ENCODE peak calls at places on chromosome X, in four cellular contexts. One of them, this sample, is unnamed.

GRCh38 chrX:43707812-43708548 is 51.9 kb downstream of the MAOA start:
- DNase-seq in SW 1271: no peak
- DNase-seq in NCI-H187 treated with DMSO at 0.1 percent for 48 hours: no peak
- DNase-seq in anterior cingulate cortex: no peak
- DNase-seq in this sample: no peak

GRCh38 chrX:101347859-101348451 is 587 bp downstream of the TIMM8A start:
- DNase-seq in anterior cingulate cortex: no peak
- DNase-seq in SW 1271: no peak
- DNase-seq in NCI-H187 treated with DMSO at 0.1 percent for 48 hours: no peak
- DNase-seq in this sample: no peak

GRCh38 chrX:19874391-19875050 is 12.9 kb downstream of the SH3KBP1 start:
- DNase-seq in NCI-H187 treated with DMSO at 0.1 percent for 48 hours: no peak
- DNase-seq in anterior cingulate cortex: no peak
- DNase-seq in SW 1271: no peak
- DNase-seq in this sample: no peak

GRCh38 chrX:154022108-154022507 is 2.4 kb upstream of the IRAK1 start:
- DNase-seq in NCI-H187 treated with DMSO at 0.1 percent for 48 hours: no peak
- DNase-seq in SW 1271: no peak
- DNase-seq in anterior cingulate cortex: no peak
- DNase-seq in this sample: no peak

GRCh38 chrX:38800981-38801845 is at the start of gene MID1IP1:
- DNase-seq in SW 1271: no peak
- DNase-seq in NCI-H187 treated with DMSO at 0.1 percent for 48 hours: no peak
- DNase-seq in anterior cingulate cortex: peak; percentile 88
- DNase-seq in this sample: peak; percentile 79

GRCh38 chrX:16788477-16788876 is 2.2 kb downstream of the TXLNG start:
- DNase-seq in SW 1271: no peak
- DNase-seq in anterior cingulate cortex: no peak
- DNase-seq in NCI-H187 treated with DMSO at 0.1 percent for 48 hours: no peak
- DNase-seq in this sample: no peak

GRCh38 chrX:155888139-155888538 is 7.0 kb downstream of the VAMP7 start:
- DNase-seq in anterior cingulate cortex: no peak
- DNase-seq in NCI-H187 treated with DMSO at 0.1 percent for 48 hours: no peak
- DNase-seq in SW 1271: peak; percentile 68
- DNase-seq in this sample: no peak

GRCh38 chrX:80808160-80808735 is 1.4 kb downstream of the BRWD3 start:
- DNase-seq in anterior cingulate cortex: peak; percentile 71
- DNase-seq in NCI-H187 treated with DMSO at 0.1 percent for 48 hours: peak; percentile 28
- DNase-seq in SW 1271: peak; percentile 31
- DNase-seq in this sample: peak; percentile 52

GRCh38 chrX:150968862-150969720 is 14.0 kb upstream of the HMGB3 start:
- DNase-seq in SW 1271: no peak
- DNase-seq in NCI-H187 treated with DMSO at 0.1 percent for 48 hours: no peak
- DNase-seq in anterior cingulate cortex: no peak
- DNase-seq in this sample: no peak

GRCh38 chrX:136318895-136319597 is 18.3 kb downstream of the ADGRG4 start:
- DNase-seq in anterior cingulate cortex: no peak
- DNase-seq in SW 1271: no peak
- DNase-seq in NCI-H187 treated with DMSO at 0.1 percent for 48 hours: no peak
- DNase-seq in this sample: no peak

GRCh38 chrX:149682956-149683947 is 28.6 kb upstream of the MAGEA11 start:
- DNase-seq in anterior cingulate cortex: no peak
- DNase-seq in SW 1271: no peak
- DNase-seq in NCI-H187 treated with DMSO at 0.1 percent for 48 hours: no peak
- DNase-seq in this sample: no peak

GRCh38 chrX:149493567-149494562 is 11.2 kb downstream of the IDS start:
- DNase-seq in anterior cingulate cortex: no peak
- DNase-seq in SW 1271: peak; percentile 4
- DNase-seq in NCI-H187 treated with DMSO at 0.1 percent for 48 hours: no peak
- DNase-seq in this sample: no peak

GRCh38 chrX:53280703-53281320 is 572 bp downstream of the IQSEC2 start:
- DNase-seq in SW 1271: no peak
- DNase-seq in NCI-H187 treated with DMSO at 0.1 percent for 48 hours: no peak
- DNase-seq in anterior cingulate cortex: no peak
- DNase-seq in this sample: no peak

GRCh38 chrX:9825966-9826365 is 39.7 kb downstream of the SHROOM2 start:
- DNase-seq in NCI-H187 treated with DMSO at 0.1 percent for 48 hours: no peak
- DNase-seq in SW 1271: no peak
- DNase-seq in anterior cingulate cortex: no peak
- DNase-seq in this sample: no peak

GRCh38 chrX:50812995-50813842 is 775 bp downstream of the SHROOM4 start:
- DNase-seq in SW 1271: no peak
- DNase-seq in anterior cingulate cortex: no peak
- DNase-seq in NCI-H187 treated with DMSO at 0.1 percent for 48 hours: no peak
- DNase-seq in this sample: no peak

GRCh38 chrX:115322375-115322774 is 32.9 kb downstream of the LUZP4 start:
- DNase-seq in SW 1271: no peak
- DNase-seq in NCI-H187 treated with DMSO at 0.1 percent for 48 hours: no peak
- DNase-seq in anterior cingulate cortex: no peak
- DNase-seq in this sample: no peak

GRCh38 chrX:8043546-8043945 is 116.3 kb upstream of the PNPLA4 start:
- DNase-seq in anterior cingulate cortex: no peak
- DNase-seq in NCI-H187 treated with DMSO at 0.1 percent for 48 hours: no peak
- DNase-seq in SW 1271: no peak
- DNase-seq in this sample: no peak

GRCh38 chrX:51336584-51336983 is 4.0 kb downstream of the NUDT10 start:
- DNase-seq in anterior cingulate cortex: no peak
- DNase-seq in SW 1271: peak; percentile 1
- DNase-seq in NCI-H187 treated with DMSO at 0.1 percent for 48 hours: no peak
- DNase-seq in this sample: no peak

GRCh38 chrX:37912286-37912685 is 64.9 kb upstream of the DYNLT3 start:
- DNase-seq in SW 1271: no peak
- DNase-seq in NCI-H187 treated with DMSO at 0.1 percent for 48 hours: no peak
- DNase-seq in anterior cingulate cortex: no peak
- DNase-seq in this sample: no peak

GRCh38 chrX:14359316-14359715 is 170.0 kb upstream of the GLRA2 start:
- DNase-seq in NCI-H187 treated with DMSO at 0.1 percent for 48 hours: no peak
- DNase-seq in anterior cingulate cortex: no peak
- DNase-seq in SW 1271: no peak
- DNase-seq in this sample: no peak

GRCh38 chrX:153571159-153571908 is 27.6 kb downstream of the CCNQ start:
- DNase-seq in anterior cingulate cortex: no peak
- DNase-seq in NCI-H187 treated with DMSO at 0.1 percent for 48 hours: no peak
- DNase-seq in SW 1271: no peak
- DNase-seq in this sample: no peak

GRCh38 chrX:446243-446642 is 59.5 kb upstream of the PPP2R3B start:
- DNase-seq in SW 1271: no peak
- DNase-seq in NCI-H187 treated with DMSO at 0.1 percent for 48 hours: no peak
- DNase-seq in anterior cingulate cortex: no peak
- DNase-seq in this sample: no peak

GRCh38 chrX:153719238-153719637 is 4.9 kb downstream of the BCAP31 start:
- DNase-seq in NCI-H187 treated with DMSO at 0.1 percent for 48 hours: no peak
- DNase-seq in anterior cingulate cortex: no peak
- DNase-seq in SW 1271: no peak
- DNase-seq in this sample: no peak

GRCh38 chrX:84363674-84364073 is 138.6 kb downstream of the HDX start:
- DNase-seq in SW 1271: no peak
- DNase-seq in anterior cingulate cortex: no peak
- DNase-seq in NCI-H187 treated with DMSO at 0.1 percent for 48 hours: no peak
- DNase-seq in this sample: no peak

This sample was measured in substantia nigra.